ENCODE peak calls at places on chromosomes 4 and X, in seven cellular contexts. One of them, this sample, is unnamed.
A peak's percentile ranks its signal among the peaks of the same experiment; 100 is the strongest.

GRCh38 chr4:175451238-175451965 is 360.7 kb downstream of the GPM6A start:
- DNase-seq in stimulated activated CD8-positive, alpha-beta memory T cell treated with anti-CD3 and anti-CD28 coated beads, Interleukin-4, amount 100 ng/mL, for 24 hours: no peak
- DNase-seq in T-helper 1 cell: no peak
- DNase-seq in T-helper 2 cell: no peak
- DNase-seq in GOT3: no peak
- DNase-seq in NCI-H345: no peak
- DNase-seq in Kasumi-1: no peak
- DNase-seq in this sample: no peak

GRCh38 chr4:81198609-81199008 is 16.4 kb downstream of the PRKG2 start:
- DNase-seq in T-helper 2 cell: no peak
- DNase-seq in GOT3: no peak
- DNase-seq in Kasumi-1: no peak
- DNase-seq in T-helper 1 cell: no peak
- DNase-seq in NCI-H345: no peak
- DNase-seq in stimulated activated CD8-positive, alpha-beta memory T cell treated with anti-CD3 and anti-CD28 coated beads, Interleukin-4, amount 100 ng/mL, for 24 hours: no peak
- DNase-seq in this sample: no peak

GRCh38 chr4:54255881-54256280 is 26.8 kb downstream of the PDGFRA start:
- DNase-seq in Kasumi-1: no peak
- DNase-seq in NCI-H345: no peak
- DNase-seq in stimulated activated CD8-positive, alpha-beta memory T cell treated with anti-CD3 and anti-CD28 coated beads, Interleukin-4, amount 100 ng/mL, for 24 hours: no peak
- DNase-seq in T-helper 2 cell: no peak
- DNase-seq in GOT3: no peak
- DNase-seq in T-helper 1 cell: no peak
- DNase-seq in this sample: no peak

GRCh38 chrX:119240356-119240755 is 4.3 kb downstream of the PGRMC1 start:
- DNase-seq in NCI-H345: no peak
- DNase-seq in GOT3: no peak
- DNase-seq in Kasumi-1: no peak
- DNase-seq in T-helper 2 cell: no peak
- DNase-seq in stimulated activated CD8-positive, alpha-beta memory T cell treated with anti-CD3 and anti-CD28 coated beads, Interleukin-4, amount 100 ng/mL, for 24 hours: no peak
- DNase-seq in T-helper 1 cell: no peak
- DNase-seq in this sample: no peak

GRCh38 chrX:67614414-67614813 is 70.6 kb downstream of the AR start:
- DNase-seq in Kasumi-1: no peak
- DNase-seq in T-helper 1 cell: no peak
- DNase-seq in stimulated activated CD8-positive, alpha-beta memory T cell treated with anti-CD3 and anti-CD28 coated beads, Interleukin-4, amount 100 ng/mL, for 24 hours: no peak
- DNase-seq in GOT3: no peak
- DNase-seq in T-helper 2 cell: no peak
- DNase-seq in NCI-H345: no peak
- DNase-seq in this sample: no peak

GRCh38 chr4:53805291-53805690 is 214.0 kb upstream of the LNX1 start:
- DNase-seq in Kasumi-1: no peak
- DNase-seq in GOT3: no peak
- DNase-seq in T-helper 1 cell: no peak
- DNase-seq in T-helper 2 cell: no peak
- DNase-seq in NCI-H345: no peak
- DNase-seq in stimulated activated CD8-positive, alpha-beta memory T cell treated with anti-CD3 and anti-CD28 coated beads, Interleukin-4, amount 100 ng/mL, for 24 hours: no peak
- DNase-seq in this sample: no peak

GRCh38 chr4:22625301-22625700 is 67.4 kb upstream of the GBA3 start:
- DNase-seq in Kasumi-1: peak; percentile 27
- DNase-seq in T-helper 2 cell: no peak
- DNase-seq in NCI-H345: no peak
- DNase-seq in GOT3: no peak
- DNase-seq in stimulated activated CD8-positive, alpha-beta memory T cell treated with anti-CD3 and anti-CD28 coated beads, Interleukin-4, amount 100 ng/mL, for 24 hours: no peak
- DNase-seq in T-helper 1 cell: no peak
- DNase-seq in this sample: no peak

GRCh38 chrX:10685923-10686595 is 65.7 kb upstream of the MID1 start:
- DNase-seq in Kasumi-1: no peak
- DNase-seq in T-helper 2 cell: no peak
- DNase-seq in GOT3: no peak
- DNase-seq in NCI-H345: no peak
- DNase-seq in stimulated activated CD8-positive, alpha-beta memory T cell treated with anti-CD3 and anti-CD28 coated beads, Interleukin-4, amount 100 ng/mL, for 24 hours: no peak
- DNase-seq in T-helper 1 cell: no peak
- DNase-seq in this sample: no peak

GRCh38 chr4:2570551-2571222 is 34.2 kb downstream of the FAM193A start:
- DNase-seq in NCI-H345: no peak
- DNase-seq in T-helper 2 cell: no peak
- DNase-seq in Kasumi-1: no peak
- DNase-seq in GOT3: no peak
- DNase-seq in T-helper 1 cell: peak; percentile 14
- DNase-seq in stimulated activated CD8-positive, alpha-beta memory T cell treated with anti-CD3 and anti-CD28 coated beads, Interleukin-4, amount 100 ng/mL, for 24 hours: peak; percentile 55
- DNase-seq in this sample: no peak

GRCh38 chrX:134396174-134396573 is 63.8 kb upstream of the HPRT1 start:
- DNase-seq in T-helper 1 cell: no peak
- DNase-seq in NCI-H345: no peak
- DNase-seq in Kasumi-1: peak; percentile 26
- DNase-seq in T-helper 2 cell: no peak
- DNase-seq in GOT3: no peak
- DNase-seq in stimulated activated CD8-positive, alpha-beta memory T cell treated with anti-CD3 and anti-CD28 coated beads, Interleukin-4, amount 100 ng/mL, for 24 hours: no peak
- DNase-seq in this sample: no peak

GRCh38 chr4:112189754-112190153 is 41.8 kb upstream of the AP1AR start:
- DNase-seq in GOT3: no peak
- DNase-seq in T-helper 2 cell: no peak
- DNase-seq in stimulated activated CD8-positive, alpha-beta memory T cell treated with anti-CD3 and anti-CD28 coated beads, Interleukin-4, amount 100 ng/mL, for 24 hours: no peak
- DNase-seq in NCI-H345: no peak
- DNase-seq in T-helper 1 cell: no peak
- DNase-seq in Kasumi-1: no peak
- DNase-seq in this sample: no peak

GRCh38 chr4:85113706-85114105 is 147.2 kb upstream of the WDFY3 start:
- DNase-seq in Kasumi-1: no peak
- DNase-seq in T-helper 1 cell: no peak
- DNase-seq in T-helper 2 cell: no peak
- DNase-seq in stimulated activated CD8-positive, alpha-beta memory T cell treated with anti-CD3 and anti-CD28 coated beads, Interleukin-4, amount 100 ng/mL, for 24 hours: no peak
- DNase-seq in NCI-H345: no peak
- DNase-seq in GOT3: no peak
- DNase-seq in this sample: no peak

GRCh38 chr4:166252487-166253402 is 379.7 kb downstream of the TLL1 start:
- DNase-seq in Kasumi-1: no peak
- DNase-seq in GOT3: no peak
- DNase-seq in T-helper 1 cell: no peak
- DNase-seq in NCI-H345: peak; percentile 0
- DNase-seq in stimulated activated CD8-positive, alpha-beta memory T cell treated with anti-CD3 and anti-CD28 coated beads, Interleukin-4, amount 100 ng/mL, for 24 hours: no peak
- DNase-seq in T-helper 2 cell: no peak
- DNase-seq in this sample: no peak

GRCh38 chr4:118774989-118775388 is 60.9 kb downstream of the SEC24D start:
- DNase-seq in stimulated activated CD8-positive, alpha-beta memory T cell treated with anti-CD3 and anti-CD28 coated beads, Interleukin-4, amount 100 ng/mL, for 24 hours: no peak
- DNase-seq in NCI-H345: no peak
- DNase-seq in Kasumi-1: no peak
- DNase-seq in T-helper 1 cell: no peak
- DNase-seq in T-helper 2 cell: no peak
- DNase-seq in GOT3: no peak
- DNase-seq in this sample: no peak